ENCODE peak calls at places on chromosomes 16 and 17, in four cellular contexts. R, A, C and I are unnamed samples.
A peak's percentile ranks its signal among the peaks of the same experiment; 100 is the strongest.

GRCh38 chr16:80323187-80323807 is 217.5 kb upstream of the DYNLRB2 start:
- DNase-seq in R (no peak), A (no peak), C (no peak), I (no peak)

GRCh38 chr17:6072157-6072556 is 2.0 kb downstream of the WSCD1 start:
- DNase-seq in R (no peak), A (no peak), C (no peak), I (no peak)

GRCh38 chr17:13874817-13875216 is 194.5 kb upstream of the COX10 start:
- DNase-seq in R (no peak), A (no peak), C (no peak), I (no peak)

GRCh38 chr16:75219838-75220237 is 1.1 kb downstream of the CTRB1 start:
- DNase-seq in R (no peak), A (no peak), C (no peak), I (no peak)

GRCh38 chr17:1736348-1737281 is 6.1 kb upstream of the SERPINF2 start:
- DNase-seq in R (peak; percentile 93), A (peak; percentile 92), C (no peak), I (peak; percentile 64)

GRCh38 chr17:6346387-6346786 is 88.5 kb downstream of the AIPL1 start:
- DNase-seq in R (no peak), A (no peak), C (no peak), I (no peak)

GRCh38 chr17:83067071-83067717 is 12.2 kb upstream of the METRNL start:
- DNase-seq in R (no peak), A (no peak), C (no peak), I (no peak)

GRCh38 chr16:13113786-13114185 is 212.4 kb downstream of the SHISA9 start:
- DNase-seq in R (no peak), A (no peak), C (no peak), I (no peak)